ENCODE peak calls at places on chromosome 17, in six cellular contexts. J is SK-N-SH, A is HCT116, O is HepG2, I is K562, B is GM12878. P is an unnamed sample.

GRCh38 chr17:79597040-79597439 is 13.8 kb downstream of the RBFOX3 start:
- DNase-seq in O (no peak), I (no peak), B (no peak), A (no peak), J (no peak), P (no peak)

GRCh38 chr17:12070561-12070960 is 49.9 kb downstream of the MAP2K4 start:
- DNase-seq in J (no peak), I (no peak), A (no peak), B (no peak), O (no peak), P (no peak)

GRCh38 chr17:63405741-63406261 is 40.3 kb downstream of the CYB561 start:
- DNase-seq in A (peak; percentile 62), I (peak; percentile 73), B (no peak), J (peak; percentile 54), O (peak; percentile 67), P (peak; percentile 80)

GRCh38 chr17:67390646-67391480 is 13.8 kb downstream of the PITPNC1 start:
- DNase-seq in B (peak; percentile 87), J (no peak), O (peak; percentile 86), I (no peak), A (peak; percentile 89), P (no peak)

GRCh38 chr17:62062313-62062712 is 2.8 kb downstream of the MED13 start:
- DNase-seq in A (no peak), B (no peak), J (no peak), O (no peak), I (no peak), P (no peak)

GRCh38 chr17:71409712-71410111 is 711.1 kb upstream of the SOX9 start:
- DNase-seq in J (no peak), I (no peak), A (no peak), O (no peak), B (no peak), P (no peak)

GRCh38 chr17:79325707-79326106 is 251.1 kb downstream of the ENGASE start:
- DNase-seq in A (no peak), O (no peak), I (peak; percentile 17), J (no peak), B (no peak), P (peak; percentile 61)

GRCh38 chr17:12928736-12929135 is 89.1 kb downstream of the ELAC2 start:
- DNase-seq in B (no peak), A (no peak), I (no peak), O (peak; percentile 29), J (no peak), P (peak; percentile 36)

GRCh38 chr17:45086865-45087495 is 25.9 kb downstream of the NMT1 start:
- DNase-seq in B (no peak), I (no peak), O (no peak), A (no peak), J (no peak), P (no peak)

GRCh38 chr17:44360826-44361225 is 2.8 kb downstream of the FAM171A2 start:
- DNase-seq in I (peak; percentile 38), O (no peak), J (peak; percentile 64), B (no peak), A (no peak), P (no peak)

GRCh38 chr17:80171681-80172080 is 1.9 kb downstream of the CARD14 start:
- DNase-seq in A (no peak), I (no peak), J (no peak), B (no peak), O (no peak), P (no peak)

GRCh38 chr17:48723555-48724239 is 712 bp downstream of the PRAC2 start:
- DNase-seq in A (no peak), J (no peak), O (no peak), I (no peak), B (no peak), P (no peak)

GRCh38 chr17:77846531-77847085 is 111.9 kb upstream of the TNRC6C start:
- DNase-seq in I (no peak), A (no peak), B (no peak), O (no peak), J (no peak), P (no peak)

GRCh38 chr17:68832140-68832871 is 122.9 kb downstream of the ABCA8 start:
- DNase-seq in I (no peak), B (no peak), O (no peak), A (no peak), J (no peak), P (no peak)

GRCh38 chr17:17179371-17179827 is 26.7 kb downstream of the PLD6 start:
- DNase-seq in O (no peak), J (no peak), B (peak; percentile 30), A (no peak), I (no peak), P (no peak)

GRCh38 chr17:10754109-10754508 is 24.3 kb upstream of the TMEM220 start:
- DNase-seq in J (peak; percentile 65), A (peak; percentile 51), B (no peak), I (peak; percentile 18), O (peak; percentile 39), P (peak; percentile 48)

GRCh38 chr17:43790311-43790940 is 10.2 kb downstream of the CFAP97D1 start:
- DNase-seq in A (no peak), I (no peak), O (peak; percentile 26), B (no peak), J (no peak), P (no peak)

GRCh38 chr17:28328325-28328724 is 6.9 kb downstream of the IFT20 start:
- DNase-seq in O (no peak), B (no peak), A (no peak), I (no peak), J (no peak), P (no peak)

GRCh38 chr17:43719578-43719977 is 39.0 kb downstream of the SOST start:
- DNase-seq in B (no peak), O (no peak), I (peak; percentile 9), J (no peak), A (no peak), P (no peak)

GRCh38 chr17:27858621-27859305 is 34.4 kb downstream of the LYRM9 start:
- DNase-seq in J (no peak), I (no peak), A (no peak), B (no peak), O (no peak), P (no peak)

GRCh38 chr17:56987283-56987834 is 9.4 kb downstream of the SCPEP1 start:
- DNase-seq in J (no peak), I (no peak), O (no peak), A (no peak), B (no peak), P (no peak)

GRCh38 chr17:56985371-56986162 is 7.6 kb downstream of the SCPEP1 start:
- DNase-seq in B (no peak), J (no peak), A (no peak), I (peak; percentile 86), O (no peak), P (no peak)

GRCh38 chr17:56992364-56992763 is 14.4 kb downstream of the SCPEP1 start:
- DNase-seq in I (no peak), J (no peak), B (no peak), O (no peak), A (no peak), P (no peak)

GRCh38 chr17:56994009-56994792 is 16.3 kb downstream of the SCPEP1 start:
- DNase-seq in A (no peak), O (no peak), I (no peak), J (no peak), B (no peak), P (no peak)

DNA sequence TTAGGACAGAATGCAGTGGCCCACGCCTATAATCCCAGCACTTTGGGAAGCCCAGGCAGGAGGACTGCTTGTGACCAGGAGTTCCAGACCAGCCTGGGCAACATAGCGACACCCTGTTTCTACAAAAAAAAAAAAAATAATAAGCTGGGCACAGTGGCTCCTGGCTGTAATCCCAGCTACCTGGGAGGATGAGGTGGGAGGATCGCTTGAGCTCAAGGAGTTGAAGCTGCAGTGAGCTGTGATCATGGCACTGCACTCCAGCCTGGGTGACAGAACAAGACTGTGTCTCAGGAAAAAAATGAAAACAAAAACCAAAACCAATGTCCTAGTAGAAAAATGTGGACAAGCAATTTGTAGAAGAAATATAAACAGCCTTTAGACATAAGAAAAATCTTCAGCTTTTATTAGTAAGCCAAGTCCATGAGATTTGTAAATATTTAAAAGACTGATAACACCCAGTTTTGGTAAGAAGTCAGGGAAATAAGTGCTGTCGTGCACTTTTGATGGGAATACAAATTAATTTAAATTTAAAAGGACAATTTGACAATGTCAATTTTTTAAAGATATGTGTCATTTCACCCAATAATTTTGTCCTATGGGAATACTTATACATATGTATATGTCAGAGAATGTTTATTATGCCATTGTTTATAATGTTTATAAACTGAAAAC is 11.1 kb downstream of the SCPEP1 start:
- DNase-seq in A (no peak), O (no peak), J (no peak), I (no peak), B (no peak), P (no peak)
- TF ChIP-seq JUND in A (no peak), O (no peak), J (no peak), I (no peak), B (no peak), P (no peak)

DNA sequence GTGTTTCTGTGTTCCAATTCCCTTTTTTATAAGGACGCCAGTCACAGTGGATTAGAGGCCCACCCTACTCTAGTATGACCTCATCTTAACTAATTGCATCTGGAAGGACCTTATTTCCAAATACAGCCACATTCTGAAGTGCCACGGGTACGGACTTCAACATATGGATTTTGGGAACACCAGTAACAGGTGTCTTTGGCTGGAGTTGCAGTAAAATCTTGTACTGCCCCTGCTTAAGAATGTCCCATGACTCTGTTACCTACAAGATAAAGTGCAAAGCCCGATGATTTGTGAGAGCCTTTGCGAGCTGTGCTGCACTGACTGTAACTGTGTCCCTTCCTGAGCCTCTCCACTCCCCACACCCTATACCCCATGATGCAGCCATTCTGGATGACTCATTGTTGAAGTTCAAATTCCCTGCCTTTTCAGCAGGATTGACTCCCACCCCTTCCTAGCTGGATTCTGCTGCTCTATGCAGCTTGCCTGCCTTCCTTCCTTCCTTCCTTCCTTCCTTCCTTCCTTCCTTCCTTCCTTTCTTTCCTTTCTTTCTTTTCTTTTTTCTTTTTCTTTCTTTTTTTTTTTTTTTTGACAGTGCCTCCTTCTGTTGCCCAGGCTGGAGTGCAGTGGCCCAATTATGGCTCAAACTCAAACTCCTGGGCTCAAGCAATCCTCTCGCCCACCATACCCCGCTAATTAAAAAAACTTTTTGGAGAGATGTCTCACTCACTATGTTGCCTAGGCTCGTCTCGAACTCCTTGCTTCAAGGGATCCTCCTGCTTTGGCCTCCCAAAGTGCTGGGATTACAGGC is 2.1 kb downstream of the HCRT start:
- DNase-seq in A (no peak), B (no peak), O (peak; percentile 78), J (no peak), I (peak; percentile 75), P (no peak)
- TF ChIP-seq JUND in A (no peak), B (no peak), O (peak; percentile 96), J (no peak), I (peak; percentile 93), P (no peak)

DNA sequence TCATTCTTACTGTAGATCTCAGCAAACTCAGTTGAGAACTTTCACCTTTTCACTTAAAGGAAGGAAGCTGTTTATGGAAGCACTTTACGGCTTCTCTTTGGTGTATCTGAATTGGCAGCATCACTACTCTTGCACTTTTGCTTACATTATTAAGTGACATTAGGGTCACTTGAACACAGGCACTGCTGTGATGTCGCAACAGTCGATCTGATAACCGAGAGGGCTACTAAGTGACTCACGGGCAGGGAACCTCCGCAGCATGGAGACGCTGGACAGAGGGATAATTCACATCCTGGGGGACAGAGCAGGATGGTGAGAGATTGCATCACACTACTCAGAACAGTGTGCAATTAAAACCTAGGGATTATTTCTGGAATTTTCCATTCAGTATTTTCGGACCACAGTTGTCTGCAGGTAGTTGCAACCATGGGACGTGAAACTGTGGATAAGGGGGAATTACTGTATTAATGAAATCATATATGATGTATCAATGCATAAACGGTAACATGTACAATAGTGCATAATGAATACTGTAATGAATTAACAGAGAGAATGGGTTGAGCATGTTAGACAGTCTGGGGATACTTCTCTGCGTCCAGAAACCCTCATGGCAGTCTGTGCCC is 56.6 kb downstream of the DNAH2 start:
- DNase-seq in I (peak; percentile 10), O (peak; percentile 86), B (no peak), A (no peak), J (no peak), P (no peak)
- TF ChIP-seq JUND in I (peak; percentile 78), O (no peak), B (no peak), A (no peak), J (no peak), P (no peak)

GRCh38 chr17:5135726-5136579 is 20.1 kb downstream of the USP6 start:
- DNase-seq in I (no peak), O (no peak), B (no peak), J (no peak), A (no peak), P (no peak)
- TF ChIP-seq JUND in I (no peak), O (no peak), B (no peak), J (no peak), A (no peak), P (no peak)